ENCODE peak calls at places on chromosomes 5 and 9, in ten cellular contexts. Y, V, C, R, I, M, K, X, E and F are unnamed samples.

GRCh38 chr9:97059661-97060060 is 20.7 kb upstream of the CTSV start:
- DNase-seq in Y (no peak), V (peak), C (no peak), R (peak), I (no peak), M (no peak), K (no peak), X (no peak), E (no peak), F (no peak)

GRCh38 chr9:17555362-17556054 is 23.4 kb upstream of the SH3GL2 start:
- DNase-seq in Y (no peak), V (no peak), C (no peak), R (no peak), I (no peak), M (no peak), K (no peak), X (no peak), E (no peak), F (no peak)

GRCh38 chr9:19988281-19988680 is 199.4 kb upstream of the SLC24A2 start:
- DNase-seq in Y (no peak), V (no peak), C (no peak), R (no peak), I (no peak), M (no peak), K (no peak), X (no peak), E (no peak), F (no peak)

GRCh38 chr5:36722913-36723312 is 116.5 kb downstream of the SLC1A3 start:
- DNase-seq in Y (peak), V (no peak), C (no peak), R (no peak), I (no peak), M (no peak), K (no peak), X (no peak), E (no peak), F (no peak)

GRCh38 chr5:144457160-144457559 is 286.5 kb downstream of the KCTD16 start:
- DNase-seq in Y (no peak), V (no peak), C (no peak), R (no peak), I (peak), M (no peak), K (no peak), X (no peak), E (no peak), F (no peak)

GRCh38 chr5:174895360-174895759 is 171.0 kb downstream of the MSX2 start:
- DNase-seq in Y (no peak), V (peak), C (no peak), R (no peak), I (peak), M (no peak), K (no peak), X (no peak), E (no peak), F (no peak)

GRCh38 chr9:134067904-134068741 is at the start of gene BRD3:
- DNase-seq in Y (peak), V (peak), C (peak), R (peak), I (peak), M (peak), K (no peak), X (peak), E (peak), F (peak)

GRCh38 chr5:14036947-14037346 is 92.5 kb upstream of the DNAH5 start:
- DNase-seq in Y (no peak), V (no peak), C (no peak), R (no peak), I (peak), M (no peak), K (no peak), X (no peak), E (no peak), F (no peak)

GRCh38 chr5:60163762-60164161 is 270.2 kb upstream of the PDE4D start:
- DNase-seq in Y (no peak), V (no peak), C (no peak), R (no peak), I (no peak), M (no peak), K (no peak), X (no peak), E (no peak), F (no peak)

GRCh38 chr5:151699071-151699901 is 12.6 kb upstream of the SPARC start:
- DNase-seq in Y (no peak), V (no peak), C (no peak), R (peak), I (no peak), M (peak), K (no peak), X (peak), E (no peak), F (peak)

GRCh38 chr5:139185589-139185988 is 12.6 kb downstream of the SIL1 start:
- DNase-seq in Y (no peak), V (no peak), C (no peak), R (no peak), I (no peak), M (no peak), K (no peak), X (no peak), E (no peak), F (no peak)

GRCh38 chr5:32357678-32358077 is 44.9 kb upstream of the MTMR12 start:
- DNase-seq in Y (no peak), V (no peak), C (no peak), R (no peak), I (no peak), M (no peak), K (no peak), X (no peak), E (no peak), F (no peak)

GRCh38 chr9:70135176-70135575 is 91.5 kb downstream of the MAMDC2 start:
- DNase-seq in Y (no peak), V (no peak), C (no peak), R (no peak), I (no peak), M (no peak), K (no peak), X (no peak), E (no peak), F (no peak)

GRCh38 chr9:129362287-129363098 is 184.4 kb upstream of the IER5L start:
- DNase-seq in Y (no peak), V (no peak), C (no peak), R (peak), I (no peak), M (no peak), K (no peak), X (no peak), E (peak), F (no peak)

GRCh38 chr9:76591256-76591950 is 132.4 kb downstream of the GCNT1 start:
- DNase-seq in Y (no peak), V (no peak), C (no peak), R (no peak), I (no peak), M (no peak), K (no peak), X (no peak), E (no peak), F (no peak)

GRCh38 chr9:23005061-23005690 is 558.6 kb downstream of the DMRTA1 start:
- DNase-seq in Y (no peak), V (no peak), C (no peak), R (no peak), I (peak), M (no peak), K (no peak), X (no peak), E (no peak), F (no peak)

DNA sequence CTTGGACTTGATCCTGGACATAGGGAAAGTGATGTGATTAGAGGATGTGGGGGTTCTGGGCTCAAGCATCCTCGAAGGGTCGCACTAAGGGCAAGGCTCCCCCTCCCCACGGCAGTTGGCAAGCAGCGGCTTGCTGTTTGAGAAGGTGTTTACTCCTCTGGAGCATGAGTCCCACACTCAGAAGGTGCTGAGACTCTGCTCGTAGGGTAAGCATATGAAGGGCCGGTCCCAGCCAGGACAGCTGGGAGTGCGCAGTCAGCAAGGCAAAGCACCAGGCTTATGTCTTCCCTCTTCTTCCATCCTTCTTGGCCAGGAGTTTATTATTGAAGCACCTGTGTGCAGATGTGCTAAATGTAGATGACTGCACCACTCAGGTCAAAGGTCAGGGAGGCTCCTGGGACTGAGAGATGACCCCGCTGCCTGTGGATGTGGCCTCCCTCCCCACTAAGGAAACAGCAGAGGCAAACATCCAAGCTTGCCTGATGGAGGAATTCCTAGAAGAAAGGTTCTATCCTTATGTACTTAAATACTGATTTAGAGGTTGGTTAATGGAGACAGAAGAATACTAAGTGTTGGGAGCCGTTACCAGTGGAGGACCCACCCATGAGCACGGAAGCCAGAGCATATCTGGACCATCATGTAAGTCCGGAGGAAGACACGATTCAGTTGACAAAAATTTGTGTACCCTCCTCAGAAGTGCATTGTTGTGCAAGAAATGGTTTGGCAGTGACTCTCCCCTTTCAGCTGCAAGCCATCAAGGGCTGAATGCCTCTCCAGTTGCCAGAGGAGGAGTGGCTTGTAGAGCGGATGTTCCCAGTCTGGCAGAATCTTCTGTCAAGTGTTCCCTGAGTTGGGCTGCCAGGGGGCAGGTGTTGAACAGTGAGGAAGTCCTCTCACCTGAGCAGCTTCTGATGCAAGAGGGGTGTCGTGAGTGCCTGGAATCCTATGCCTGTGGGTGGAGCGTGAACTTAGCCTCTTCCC is 27.2 kb upstream of the CDKN2AIPNL start:
- DNase-seq in Y (no peak), V (no peak), C (peak), R (peak), I (peak), M (no peak), K (no peak), X (peak), E (no peak), F (peak)
- TF ChIP-seq CTCF in Y (no peak), V (no peak), C (no peak), R (no peak), I (no peak), M (no peak), K (no peak), X (no peak), E (no peak), F (no peak)

DNA sequence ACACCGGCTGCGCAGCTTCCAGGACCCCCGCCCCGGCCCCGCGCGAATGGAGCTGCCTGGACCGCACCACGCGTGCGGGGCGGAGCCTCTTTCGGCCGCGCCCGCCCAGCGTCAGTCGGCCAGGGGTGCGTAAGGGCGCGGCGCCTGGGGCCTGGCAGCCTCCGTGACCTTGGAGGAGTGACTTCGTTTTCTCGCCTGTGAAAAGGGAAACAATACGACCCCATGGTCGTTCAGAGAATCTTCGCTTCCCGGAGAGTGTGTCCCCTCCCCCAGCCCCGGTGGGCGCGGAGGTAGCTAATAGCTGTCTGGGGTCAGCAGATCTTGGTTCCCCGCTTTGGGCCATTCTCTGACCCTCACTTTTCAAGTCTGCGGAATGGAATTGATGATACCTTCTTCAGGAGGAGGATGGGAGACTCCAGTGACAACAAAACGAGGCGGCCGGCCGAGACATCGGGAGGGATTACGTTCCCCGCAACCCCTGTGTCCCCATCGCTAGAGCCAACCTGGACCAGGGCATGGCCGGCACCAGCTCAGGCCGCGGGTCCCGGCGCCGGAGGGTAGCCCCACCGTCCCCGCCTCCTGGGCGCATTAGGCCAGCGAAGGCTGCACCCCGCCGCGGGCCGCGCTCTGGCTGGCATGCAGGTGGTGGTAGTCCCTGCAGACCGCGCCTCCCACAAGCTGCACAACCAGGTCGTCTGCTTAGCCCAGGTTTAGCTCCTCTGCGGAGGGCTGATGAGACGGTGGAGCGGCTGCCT is 5.5 kb upstream of the CDHR2 start:
- DNase-seq in Y (no peak), V (no peak), C (peak), R (peak), I (peak), M (peak), K (no peak), X (peak), E (peak), F (peak)
- TF ChIP-seq POLR2AphosphoS5 in Y (no peak), V (peak), C (peak), R (no peak), I (peak), M (peak), K (peak), X (peak), E (no peak), F (peak)

GRCh38 chr9:87513171-87513570 is 15.5 kb downstream of the DAPK1 start:
- DNase-seq in Y (no peak), V (no peak), C (no peak), R (no peak), I (no peak), M (no peak), K (no peak), X (no peak), E (no peak), F (no peak)

GRCh38 chr9:87514136-87514535 is 16.5 kb downstream of the DAPK1 start:
- DNase-seq in Y (no peak), V (no peak), C (no peak), R (no peak), I (no peak), M (no peak), K (no peak), X (no peak), E (no peak), F (no peak)

GRCh38 chr9:87515086-87515485 is 17.4 kb downstream of the DAPK1 start:
- DNase-seq in Y (no peak), V (no peak), C (no peak), R (no peak), I (no peak), M (no peak), K (no peak), X (no peak), E (no peak), F (no peak)

GRCh38 chr9:87510251-87510683 is 12.6 kb downstream of the DAPK1 start:
- DNase-seq in Y (no peak), V (no peak), C (no peak), R (no peak), I (no peak), M (no peak), K (no peak), X (no peak), E (no peak), F (no peak)

GRCh38 chr9:87512321-87512720 is 14.7 kb downstream of the DAPK1 start:
- DNase-seq in Y (no peak), V (no peak), C (no peak), R (no peak), I (no peak), M (no peak), K (no peak), X (no peak), E (no peak), F (no peak)
- TF ChIP-seq CTCF in Y (no peak), V (no peak), C (no peak), R (no peak), I (no peak), M (no peak), K (no peak), X (no peak), E (no peak), F (no peak)

DNA sequence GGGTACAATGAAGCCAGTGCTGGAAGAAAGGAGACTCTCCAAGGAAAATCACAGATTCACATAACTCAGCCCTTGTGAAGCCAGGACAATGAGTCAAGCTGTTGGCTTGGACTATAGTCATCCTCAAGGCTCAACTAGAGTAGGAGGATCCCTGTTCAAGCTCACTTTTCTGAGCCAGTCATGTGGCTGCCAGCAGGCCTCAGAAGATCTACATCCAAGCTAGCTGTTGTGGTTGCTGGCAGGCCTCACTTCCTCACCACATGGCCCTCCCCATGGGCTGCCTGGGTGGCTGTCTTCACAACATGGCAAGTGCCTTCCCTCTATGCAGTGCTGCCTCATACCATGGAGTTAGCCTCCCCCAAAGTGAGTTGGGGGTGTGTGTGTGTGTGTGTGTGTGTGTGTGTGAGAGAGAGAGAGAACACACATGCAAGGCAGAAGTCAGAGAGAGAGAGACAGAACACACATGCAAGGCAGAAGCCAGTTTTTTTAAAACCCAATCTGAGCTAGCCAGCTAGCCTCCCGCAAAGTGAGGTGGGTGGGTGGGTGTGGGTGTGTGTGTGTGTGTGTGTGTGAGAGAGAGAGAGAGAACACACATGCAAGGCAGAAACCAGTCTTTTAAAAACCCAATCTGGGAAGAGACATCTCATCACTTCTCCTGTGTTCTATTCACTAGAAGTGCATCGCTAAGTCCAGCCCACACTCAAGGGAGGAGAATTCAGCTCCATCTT is 17.1 kb downstream of the SCAI start:
- DNase-seq in Y (peak), V (no peak), C (peak), R (peak), I (no peak), M (no peak), K (no peak), X (peak), E (peak), F (peak)
- TF ChIP-seq POLR2AphosphoS5 in Y (no peak), V (no peak), C (no peak), R (peak), I (no peak), M (no peak), K (peak), X (peak), E (peak), F (no peak)